ENCODE peak calls at places on chromosomes 1 and 21, in five cellular contexts. W is K562, L is HCT116, E is transverse colon, M is stomach. D is an unnamed sample.

GRCh38 chr1:62891961-62892562 is 108.1 kb downstream of the ATG4C start:
- DNase-seq in W (no peak), L (no peak), E (no peak), M (no peak), D (no peak)

GRCh38 chr1:38786040-38786436 is 73.5 kb downstream of the RRAGC start:
- DNase-seq in W (peak; percentile 80), L (peak; percentile 12), E (no peak), M (no peak), D (no peak)

GRCh38 chr1:222167896-222168295 is 380.0 kb downstream of the HHIPL2 start:
- DNase-seq in W (no peak), L (no peak), E (no peak), M (no peak), D (no peak)

GRCh38 chr1:201649776-201650607 is 111.1 kb downstream of the NAV1 start:
- DNase-seq in W (peak; percentile 86), L (peak; percentile 43), E (peak; percentile 90), M (peak; percentile 89), D (peak; percentile 94)

GRCh38 chr1:214106375-214106774 is 118.6 kb downstream of the PROX1 start:
- DNase-seq in W (no peak), L (no peak), E (no peak), M (no peak), D (no peak)

GRCh38 chr1:19028110-19028509 is 71.6 kb upstream of the IFFO2 start:
- DNase-seq in W (no peak), L (no peak), E (no peak), M (no peak), D (peak; percentile 17)

GRCh38 chr1:8524637-8525157 is 206.8 kb downstream of the SLC45A1 start:
- DNase-seq in W (no peak), L (no peak), E (no peak), M (no peak), D (no peak)

GRCh38 chr1:51754666-51755065 is 123.9 kb downstream of the NRDC start:
- DNase-seq in W (no peak), L (no peak), E (no peak), M (no peak), D (no peak)

GRCh38 chr1:76543495-76543894 is 323.8 kb upstream of the ST6GALNAC5 start:
- DNase-seq in W (no peak), L (no peak), E (no peak), M (no peak), D (no peak)

GRCh38 chr1:30274937-30275621 is 448.3 kb downstream of the MATN1 start:
- DNase-seq in W (no peak), L (no peak), E (no peak), M (no peak), D (no peak)

GRCh38 chr1:214439352-214440119 is 111.9 kb downstream of the PTPN14 start:
- DNase-seq in W (peak; percentile 9), L (peak; percentile 81), E (peak; percentile 28), M (peak; percentile 64), D (no peak)

GRCh38 chr1:223422911-223423310 is 29.7 kb downstream of the CCDC185 start:
- DNase-seq in W (no peak), L (no peak), E (no peak), M (no peak), D (no peak)

GRCh38 chr1:9825101-9826074 is 1.6 kb upstream of the CLSTN1 start:
- DNase-seq in W (peak; percentile 39), L (peak; percentile 77), E (peak; percentile 90), M (peak; percentile 82), D (no peak)

GRCh38 chr1:198672124-198672523 is 33.3 kb downstream of the PTPRC start:
- DNase-seq in W (no peak), L (no peak), E (no peak), M (no peak), D (no peak)

GRCh38 chr21:38984982-38985422 is 179.3 kb downstream of the ETS2 start:
- DNase-seq in W (no peak), L (no peak), E (no peak), M (no peak), D (no peak)

GRCh38 chr1:172647987-172648386 is 10.9 kb upstream of the FASLG start:
- DNase-seq in W (no peak), L (no peak), E (no peak), M (no peak), D (no peak)

GRCh38 chr21:37622755-37623543 is 256.4 kb downstream of the DYRK1A start:
- DNase-seq in W (no peak), L (no peak), E (no peak), M (no peak), D (no peak)

DNA sequence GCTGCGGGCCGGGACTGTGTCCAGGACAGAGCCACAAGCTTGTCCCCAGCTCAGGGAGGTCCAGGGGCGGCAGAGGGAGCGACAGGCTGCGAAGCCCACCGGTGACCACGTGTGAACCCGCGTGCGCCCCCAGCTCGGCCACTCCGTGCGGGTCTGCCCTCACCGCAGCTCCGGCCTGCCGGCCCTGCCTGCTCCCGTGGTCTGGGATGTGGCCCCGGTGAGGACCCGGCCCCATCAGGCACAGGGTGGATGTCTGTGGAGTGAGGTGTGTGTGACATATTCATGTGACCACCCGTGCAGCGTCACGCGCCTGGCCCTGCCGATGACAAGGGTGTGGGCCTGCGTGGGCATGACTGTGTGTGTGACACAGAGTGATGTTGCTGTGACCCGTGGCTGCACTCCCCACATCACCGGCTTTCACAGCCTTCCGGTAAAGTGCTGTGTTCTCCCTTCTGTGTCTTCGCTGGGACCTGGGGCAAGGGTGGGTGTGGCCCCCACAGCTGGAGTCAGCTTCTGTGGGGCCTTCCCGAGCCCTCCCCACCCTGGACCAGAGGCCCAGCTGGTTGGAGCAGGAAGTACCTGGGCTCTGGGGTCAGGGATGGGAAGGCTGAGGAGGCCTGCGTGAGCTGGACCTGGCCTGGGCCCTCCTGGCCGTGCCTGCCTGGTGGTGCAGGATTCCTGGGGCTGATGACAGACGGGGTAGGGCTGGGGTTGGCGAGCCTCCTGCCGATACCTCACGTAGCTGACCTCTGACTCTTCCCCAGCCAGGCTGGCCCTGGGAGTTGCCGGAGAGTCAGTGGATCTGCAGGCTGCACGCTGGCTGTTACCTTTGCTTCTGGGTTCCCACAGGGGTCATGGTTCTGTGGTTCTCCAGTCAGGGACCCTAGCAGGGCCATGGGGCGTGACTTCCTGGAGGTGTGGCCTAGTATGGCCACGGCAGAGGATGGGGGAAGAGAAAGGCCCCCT is 4.1 kb downstream of the RNF223 start:
- DNase-seq in W (peak; percentile 60), L (no peak), E (no peak), M (no peak), D (no peak)
- TF ChIP-seq POLR2AphosphoS5 in W (no peak), L (peak; percentile 50), E (no peak), M (no peak), D (no peak)

DNA sequence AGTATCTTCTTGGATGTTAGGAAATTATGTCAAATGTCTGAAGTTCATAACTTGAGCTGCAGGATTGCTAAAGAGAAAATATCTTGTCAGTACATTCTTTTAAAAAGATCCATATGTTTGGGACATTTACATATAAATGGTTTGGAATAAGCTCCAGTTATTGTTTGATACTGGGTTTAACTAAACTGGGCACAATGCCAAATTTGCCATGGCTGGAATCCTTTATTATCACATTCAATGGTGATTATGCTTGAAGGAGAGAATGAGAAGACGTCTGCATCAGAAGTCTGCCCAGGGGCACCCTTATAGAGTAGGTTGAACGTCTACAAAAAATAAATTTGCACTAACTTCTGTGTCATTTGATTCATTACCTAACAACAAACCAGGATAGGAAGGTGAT is 652.5 kb downstream of the AMY1C start:
- DNase-seq in W (no peak), L (no peak), E (no peak), M (no peak), D (no peak)
- H3K4me3 ChIP-seq in W (no peak overlapping the region), L (no peak overlapping the region), E (no peak overlapping the region), M (no peak overlapping the region), D (no peak overlapping the region)

GRCh38 chr1:166789286-166789685 is 50.0 kb upstream of the POGK start:
- DNase-seq in W (no peak), L (no peak), E (no peak), M (no peak), D (no peak)

DNA sequence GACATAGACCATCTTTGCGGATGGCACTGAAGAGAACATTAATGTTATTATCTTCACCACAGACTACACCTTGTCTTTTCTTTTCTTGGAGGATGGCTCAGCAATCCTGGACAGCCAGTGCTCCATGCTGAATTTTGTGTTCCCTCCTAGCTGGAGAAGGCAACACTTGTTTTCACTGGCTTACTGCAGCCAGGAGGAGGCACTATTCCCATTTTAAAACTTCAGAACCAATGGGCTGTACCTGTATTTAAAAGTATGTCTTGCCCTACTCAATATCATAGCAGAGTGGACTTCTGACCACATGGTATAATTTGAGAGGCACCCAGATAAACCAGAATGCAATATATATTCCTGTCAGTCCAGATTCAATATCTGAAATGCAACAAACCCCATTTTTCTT is 53.3 kb upstream of the POGK start:
- DNase-seq in W (peak; percentile 23), L (no peak), E (no peak), M (no peak), D (no peak)
- TF ChIP-seq POLR2AphosphoS5 in W (no peak), L (no peak), E (no peak), M (no peak), D (no peak)

GRCh38 chr1:233613252-233614172 is at the start of gene KCNK1:
- DNase-seq in W (peak; percentile 78), L (peak; percentile 83), E (peak; percentile 85), M (peak; percentile 86), D (peak; percentile 83)

GRCh38 chr1:233609926-233610325 is 4.0 kb upstream of the KCNK1 start:
- DNase-seq in W (no peak), L (no peak), E (no peak), M (no peak), D (no peak)

GRCh38 chr1:233608988-233609387 is 4.9 kb upstream of the KCNK1 start:
- DNase-seq in W (no peak), L (no peak), E (no peak), M (no peak), D (no peak)

GRCh38 chr1:233607252-233608119 is 6.4 kb upstream of the KCNK1 start:
- DNase-seq in W (peak; percentile 42), L (no peak), E (peak; percentile 68), M (peak; percentile 35), D (no peak)

DNA sequence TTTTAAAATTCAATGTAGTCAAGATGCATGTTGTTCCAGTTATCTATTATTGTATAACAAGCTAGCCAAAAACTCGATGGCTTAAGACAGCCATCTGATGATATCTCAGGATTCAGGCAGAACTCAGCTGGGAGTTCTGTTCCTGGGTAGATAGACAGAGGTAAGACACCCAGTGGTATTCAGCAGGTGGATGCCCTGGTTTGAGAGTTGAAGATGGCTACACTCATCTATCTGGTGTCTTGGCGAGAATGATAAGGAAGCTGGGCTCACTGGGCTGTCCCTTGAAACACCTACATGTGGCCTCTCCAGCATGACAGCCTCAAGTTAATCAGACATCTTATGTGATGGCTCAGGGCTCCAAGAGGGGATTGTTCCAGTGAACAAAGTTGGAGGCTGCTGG is 3.3 kb upstream of the KCNK1 start:
- DNase-seq in W (peak; percentile 59), L (no peak), E (no peak), M (no peak), D (no peak)
- H3K4me3 ChIP-seq in W (no peak overlapping the region), L (no peak overlapping the region), E (no peak overlapping the region), M (no peak overlapping the region), D (no peak overlapping the region)

GRCh38 chr1:203199481-203200058 is 13.1 kb upstream of the CHI3L1 start:
- DNase-seq in W (no peak), L (no peak), E (no peak), M (peak; percentile 21), D (no peak)
- TF ChIP-seq POLR2AphosphoS5 in W (no peak), L (no peak), E (no peak), M (no peak), D (no peak)

GRCh38 chr1:32871364-32872188 is 864 bp upstream of the FNDC5 start:
- DNase-seq in W (peak; percentile 50), L (no peak), E (no peak), M (no peak), D (no peak)
- H3K4me3 ChIP-seq in W (peak overlapping the region; percentile 28), L (no peak overlapping the region), E (peak overlapping the region; percentile 56), M (peak overlapping the region; percentile 55), D (peak overlapping the region; percentile 40)

GRCh38 chr1:207888647-207889046 is 22.3 kb downstream of the CD34 start:
- DNase-seq in W (no peak), L (no peak), E (no peak), M (peak; percentile 25), D (no peak)
- TF ChIP-seq POLR2AphosphoS5 in W (no peak), L (no peak), E (no peak), M (no peak), D (no peak)

D was measured in upper lobe of left lung.